ENCODE peak calls at places on chromosome 4, in nine cellular contexts. X is Panc1, R is bronchial epithelial cell, P is AG10803, A is esophagus squamous epithelium, E is heart right ventricle, Y is BE2C, G is stomach, D is right lobe of liver. V is an unnamed sample.

GRCh38 chr4:62544428-62544827 is 1344.3 kb downstream of the ADGRL3 start:
- DNase-seq in E (no peak), A (no peak), Y (no peak), R (peak; percentile 1), G (no peak), P (no peak), X (no peak), D (no peak), V (no peak)

GRCh38 chr4:37687175-37687525 is 974 bp upstream of the RELL1 start:
- DNase-seq in G (no peak), X (no peak), P (no peak), Y (no peak), R (no peak), E (no peak), A (no peak), D (no peak), V (no peak)

GRCh38 chr4:127479031-127479622 is 153.6 kb upstream of the INTU start:
- DNase-seq in Y (peak; percentile 11), D (no peak), E (no peak), G (no peak), P (peak; percentile 54), A (no peak), X (no peak), R (peak; percentile 25), V (peak; percentile 11)

GRCh38 chr4:1337376-1337831 is 9.6 kb upstream of the UVSSA start:
- DNase-seq in P (peak; percentile 3), R (no peak), Y (no peak), G (peak; percentile 57), X (peak; percentile 38), E (no peak), D (no peak), A (no peak), V (no peak)

GRCh38 chr4:33628296-33628695 is 2616.0 kb downstream of the ARAP2 start:
- DNase-seq in X (no peak), A (no peak), R (no peak), P (no peak), E (no peak), D (no peak), Y (no peak), G (no peak), V (no peak)

GRCh38 chr4:73170518-73171198 is 87.9 kb downstream of the ANKRD17 start:
- DNase-seq in R (peak; percentile 63), E (no peak), D (no peak), Y (no peak), X (no peak), A (no peak), P (no peak), G (no peak), V (peak; percentile 66)

GRCh38 chr4:139833131-139833930 is 167.7 kb downstream of the MGST2 start:
- DNase-seq in R (no peak), A (no peak), G (no peak), X (no peak), D (no peak), E (no peak), P (no peak), Y (peak; percentile 84), V (no peak)

GRCh38 chr4:102449751-102450352 is 51.3 kb upstream of the NFKB1 start:
- DNase-seq in A (no peak), D (no peak), R (peak; percentile 66), G (peak; percentile 33), X (peak; percentile 50), P (peak; percentile 61), E (no peak), Y (peak; percentile 41), V (peak; percentile 69)

GRCh38 chr4:56247646-56248045 is 139.6 kb downstream of the AASDH start:
- DNase-seq in A (no peak), E (no peak), X (no peak), P (no peak), R (no peak), D (no peak), Y (no peak), G (no peak), V (no peak)

GRCh38 chr4:69321153-69321729 is 41.0 kb downstream of the UGT2B28 start:
- DNase-seq in E (no peak), A (no peak), Y (no peak), R (peak; percentile 46), G (peak; percentile 85), P (no peak), X (no peak), D (peak; percentile 61), V (peak; percentile 91)

GRCh38 chr4:37802068-37802666 is 24.3 kb upstream of the PGM2 start:
- DNase-seq in Y (peak; percentile 77), A (no peak), E (no peak), D (peak; percentile 61), X (peak; percentile 48), R (peak; percentile 75), P (peak; percentile 45), G (peak; percentile 64), V (peak; percentile 65)

GRCh38 chr4:2436301-2436700 is 17.5 kb downstream of the CFAP99 start:
- DNase-seq in P (peak; percentile 54), E (no peak), R (no peak), X (no peak), A (no peak), D (no peak), Y (no peak), G (no peak), V (no peak)

GRCh38 chr4:85737254-85737653 is 262.3 kb downstream of the ARHGAP24 start:
- DNase-seq in A (no peak), P (no peak), G (no peak), Y (no peak), R (no peak), X (no peak), D (no peak), E (no peak), V (no peak)

GRCh38 chr4:52317981-52318380 is 266.9 kb downstream of the SPATA18 start:
- DNase-seq in A (no peak), G (no peak), P (no peak), Y (no peak), E (no peak), R (peak; percentile 95), D (no peak), X (no peak), V (no peak)

GRCh38 chr4:52421811-52422213 is 237.3 kb downstream of the USP46 start:
- DNase-seq in D (no peak), Y (no peak), R (no peak), P (peak; percentile 43), G (no peak), E (no peak), X (no peak), A (no peak), V (no peak)

GRCh38 chr4:105994061-105994460 is 98.8 kb downstream of the NPNT start:
- DNase-seq in P (peak; percentile 20), E (no peak), Y (peak; percentile 47), G (no peak), D (no peak), R (no peak), A (no peak), X (no peak), V (peak; percentile 36)

GRCh38 chr4:117455088-117455487 is 369.7 kb upstream of the TRAM1L1 start:
- DNase-seq in Y (no peak), G (no peak), P (no peak), E (no peak), R (no peak), D (no peak), A (no peak), X (no peak), V (no peak)

GRCh38 chr4:119559044-119559647 is 69.5 kb downstream of the PDE5A start:
- DNase-seq in R (peak; percentile 57), X (peak; percentile 15), E (no peak), Y (no peak), D (no peak), P (peak; percentile 70), A (no peak), G (no peak), V (peak; percentile 15)
- TF ChIP-seq CTCF in R (no peak), X (peak; percentile 44), E (peak; percentile 18), Y (peak; percentile 51), D (peak; percentile 49), P (peak; percentile 59), A (peak; percentile 21), G (peak; percentile 26), V (peak; percentile 36)

DNA sequence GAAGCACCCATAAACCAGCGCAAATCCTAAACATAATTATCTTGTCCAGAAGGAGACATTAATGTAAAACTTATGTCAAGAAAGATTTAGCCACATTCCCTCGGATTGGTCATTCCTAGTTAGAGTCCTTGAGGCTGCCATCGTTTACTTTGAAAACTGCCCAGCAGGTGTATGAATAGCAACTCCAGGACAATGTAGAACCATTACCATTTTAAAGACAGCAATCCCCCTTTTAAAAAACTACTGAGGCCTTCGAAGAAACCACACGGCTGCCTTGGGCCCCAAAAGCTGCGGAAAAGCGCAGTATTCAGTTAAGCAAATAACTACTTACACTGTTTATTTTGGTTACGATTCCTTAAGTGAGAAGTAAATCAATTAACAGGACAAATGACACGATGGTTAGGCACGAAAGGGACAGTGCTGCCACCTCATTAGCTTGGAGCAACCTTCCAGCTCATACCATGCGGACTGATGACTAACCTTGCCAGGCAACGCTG is 814 bp upstream of the SGMS2 start:
- DNase-seq in E (no peak), R (no peak), A (no peak), D (no peak), P (no peak), G (no peak), X (peak; percentile 47), Y (no peak), V (no peak)
- H3K4me3 ChIP-seq in E (peak overlapping the region; percentile 80), R (peak overlapping the region; percentile 90), A (peak overlapping the region; percentile 85), D (peak overlapping the region; percentile 67), P (peak overlapping the region; percentile 80), G (peak overlapping the region; percentile 77), X (peak overlapping the region; percentile 67), Y (no peak overlapping the region), V (peak overlapping the region; percentile 66)

DNA sequence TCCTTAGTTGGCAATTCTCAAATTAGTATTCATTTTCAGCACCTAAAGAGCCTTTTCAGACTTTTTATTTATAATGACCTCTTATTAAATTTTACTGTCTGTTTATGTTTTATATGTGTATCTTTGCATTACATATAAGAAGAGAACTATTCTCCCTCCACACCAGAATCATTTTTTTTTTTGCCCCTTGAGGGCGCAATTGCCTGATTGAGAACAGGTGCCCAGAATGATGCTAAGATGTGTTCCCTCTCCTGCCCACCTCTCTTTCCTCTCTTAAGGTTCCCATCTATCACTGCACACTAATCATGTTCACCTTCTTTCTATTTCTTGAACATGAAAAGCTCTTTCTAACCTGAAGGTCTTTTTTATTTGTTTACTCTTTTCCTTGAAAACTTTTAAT is 44.2 kb upstream of the ADAM29 start:
- DNase-seq in D (no peak), Y (peak; percentile 28), A (no peak), G (no peak), P (no peak), E (no peak), X (peak; percentile 17), R (peak; percentile 13), V (no peak)
- TF ChIP-seq CTCF in D (no peak), Y (peak; percentile 51), A (no peak), G (no peak), P (no peak), E (no peak), X (peak; percentile 23), R (peak; percentile 20), V (peak; percentile 23)

DNA sequence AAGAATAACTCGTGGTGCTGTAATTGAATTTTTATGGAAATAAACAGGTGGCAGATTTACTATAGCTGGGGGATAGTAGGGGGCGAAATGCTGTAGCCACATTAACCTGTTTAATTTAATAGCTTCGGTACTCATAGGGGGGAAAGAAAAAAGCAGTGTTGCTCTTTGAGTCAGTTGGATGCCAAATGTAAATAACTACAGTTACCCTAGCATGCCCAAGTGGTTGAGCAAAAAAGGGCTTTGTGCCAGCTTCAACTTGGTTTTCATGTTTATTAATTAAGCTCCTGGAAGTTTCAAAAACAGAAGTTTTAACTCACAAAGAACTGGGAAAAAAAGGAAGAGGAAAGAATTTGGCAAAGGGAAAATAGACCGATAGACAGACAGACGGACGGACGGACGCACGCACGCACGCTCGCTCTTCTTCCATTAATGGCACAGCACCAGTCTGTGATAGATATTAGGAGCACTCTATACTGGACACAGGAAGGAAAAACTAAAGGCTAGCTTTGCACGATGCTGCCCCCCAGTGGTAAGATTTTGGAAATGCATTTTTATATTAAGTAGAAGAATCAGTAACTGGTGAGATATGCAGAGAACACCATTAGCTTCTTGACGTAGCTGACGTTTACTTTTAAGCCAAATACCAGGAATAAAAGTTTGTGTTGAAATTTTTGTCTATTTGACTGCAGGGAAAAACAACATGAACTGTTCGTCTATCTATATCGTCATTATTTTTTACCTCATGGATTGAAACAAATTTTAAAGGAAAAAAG is 151.8 kb downstream of the SLC7A11 start:
- DNase-seq in E (peak; percentile 14), A (no peak), X (peak; percentile 54), P (peak; percentile 78), D (peak; percentile 59), R (peak; percentile 74), Y (peak; percentile 58), G (peak; percentile 50), V (peak; percentile 51)
- H3K4me3 ChIP-seq in E (peak overlapping the region; percentile 25), A (peak overlapping the region; percentile 34), X (peak overlapping the region; percentile 3), P (peak overlapping the region; percentile 51), D (no peak overlapping the region), R (peak overlapping the region; percentile 31), Y (peak overlapping the region; percentile 63), G (peak overlapping the region; percentile 13), V (peak overlapping the region; percentile 7)

V was measured in LNCaP clone FGC.